ENCODE peak calls at places on chromosomes 12 and 14, in eight cellular contexts. O, J, Z, C, E, T, Y and L are unnamed samples.

GRCh38 chr12:24839268-24839791 is 109.6 kb downstream of the BCAT1 start:
- DNase-seq in E (no peak), J (peak), Y (no peak), T (no peak), Z (peak), O (no peak), C (no peak), L (no peak)

GRCh38 chr12:71581206-71581605 is 82.4 kb downstream of the ZFC3H1 start:
- DNase-seq in C (no peak), E (no peak), Z (no peak), T (no peak), J (no peak), Y (no peak), O (no peak), L (no peak)

GRCh38 chr12:74488134-74488533 is 49.5 kb upstream of the ATXN7L3B start:
- DNase-seq in J (no peak), C (no peak), Y (no peak), O (no peak), Z (no peak), E (no peak), T (no peak), L (no peak)

GRCh38 chr12:22935090-22935489 is 310.1 kb downstream of the ETNK1 start:
- DNase-seq in E (no peak), Z (no peak), C (no peak), Y (no peak), T (peak), O (no peak), J (no peak), L (no peak)

GRCh38 chr12:108724054-108724889 is 7.0 kb downstream of the CORO1C start:
- DNase-seq in J (no peak), Y (no peak), C (no peak), O (no peak), T (no peak), E (no peak), Z (peak), L (no peak)

GRCh38 chr12:1794440-1795090 is 25.8 kb upstream of the LRTM2 start:
- DNase-seq in J (no peak), O (no peak), C (no peak), E (no peak), Z (no peak), T (no peak), Y (no peak), L (no peak)

GRCh38 chr14:104665663-104666522 is 23.5 kb upstream of the INF2 start:
- DNase-seq in E (peak), Y (peak), C (peak), Z (no peak), O (no peak), T (peak), J (no peak), L (no peak)

GRCh38 chr12:779745-780734 is 27.7 kb downstream of the WNK1 start:
- DNase-seq in E (no peak), Y (no peak), T (no peak), Z (peak), C (no peak), J (no peak), O (no peak), L (peak)

GRCh38 chr12:11822071-11822818 is 172.8 kb downstream of the ETV6 start:
- DNase-seq in J (no peak), C (peak), Z (peak), Y (peak), E (no peak), O (no peak), T (no peak), L (peak)

GRCh38 chr14:69658664-69659261 is 47.4 kb downstream of the SUSD6 start:
- DNase-seq in E (no peak), J (no peak), O (no peak), Z (no peak), C (no peak), T (no peak), Y (no peak), L (no peak)

GRCh38 chr14:55277972-55278740 is 6.9 kb downstream of the FBXO34 start:
- DNase-seq in Z (no peak), J (no peak), C (no peak), E (no peak), T (no peak), Y (no peak), O (no peak), L (no peak)

GRCh38 chr12:10170199-10170598 is 1.7 kb downstream of the OLR1 start:
- DNase-seq in Z (peak), T (no peak), J (no peak), Y (no peak), E (no peak), O (no peak), C (no peak), L (no peak)

GRCh38 chr12:90261283-90261682 is 552.6 kb upstream of the ATP2B1 start:
- DNase-seq in T (no peak), E (no peak), J (no peak), O (no peak), Y (no peak), C (no peak), Z (peak), L (no peak)

GRCh38 chr12:110661337-110661972 is 27.5 kb downstream of the HVCN1 start:
- DNase-seq in Y (no peak), O (no peak), E (peak), C (peak), T (peak), J (peak), Z (no peak), L (no peak)

GRCh38 chr12:20194171-20194570 is 174.2 kb upstream of the PDE3A start:
- DNase-seq in Z (peak), Y (no peak), T (no peak), O (no peak), J (no peak), E (no peak), C (no peak), L (peak)

GRCh38 chr12:51911788-51912711 is 4.7 kb downstream of the ACVRL1 start:
- DNase-seq in E (peak), Y (no peak), C (no peak), T (peak), Z (no peak), J (no peak), O (no peak), L (peak)

GRCh38 chr12:67676624-67677023 is 28.1 kb downstream of the DYRK2 start:
- DNase-seq in Y (no peak), E (no peak), J (no peak), C (no peak), T (no peak), Z (peak), O (no peak), L (no peak)

GRCh38 chr12:63752283-63752682 is 27.4 kb upstream of the RXYLT1 start:
- DNase-seq in C (no peak), O (no peak), J (no peak), Z (no peak), T (no peak), Y (no peak), E (no peak), L (no peak)

GRCh38 chr14:88422036-88422435 is 36.6 kb downstream of the SPATA7 start:
- DNase-seq in J (no peak), O (no peak), T (no peak), Z (no peak), E (no peak), C (no peak), Y (no peak), L (no peak)

GRCh38 chr12:106301611-106302321 is 767 bp upstream of the TCP11L2 start:
- DNase-seq in Z (peak), E (peak), C (peak), J (peak), Y (peak), T (peak), O (peak), L (peak)

GRCh38 chr14:34693228-34693939 is 21.0 kb downstream of the CFL2 start:
- DNase-seq in E (peak), Y (no peak), Z (no peak), T (no peak), J (no peak), O (no peak), C (peak), L (peak)

GRCh38 chr14:76430475-76430980 is 54.6 kb downstream of the ESRRB start:
- DNase-seq in O (no peak), Y (no peak), C (no peak), J (no peak), T (no peak), Z (no peak), E (no peak), L (no peak)